ENCODE peak calls at places on chromosomes 1 and 21, in six cellular contexts. N is ascending aorta, P is cardiac fibroblast, B is right atrium auricular region, U is adrenal gland, Z is B cell. I is an unnamed sample.
A peak's percentile ranks its signal among the peaks of the same experiment; 100 is the strongest.

GRCh38 chr1:100921110-100921706 is 25.3 kb downstream of the SLC30A7 start:
- DNase-seq in N (no peak), P (peak; percentile 72), B (no peak), U (no peak), Z (peak; percentile 71), I (no peak)

GRCh38 chr1:22831729-22832413 is 121.2 kb downstream of the EPHB2 start:
- DNase-seq in N (no peak), P (peak; percentile 72), B (no peak), U (peak; percentile 89), Z (no peak), I (no peak)

GRCh38 chr1:44219301-44219626 is 6.0 kb downstream of the DMAP1 start:
- DNase-seq in N (no peak), P (no peak), B (no peak), U (no peak), Z (no peak), I (no peak)

GRCh38 chr21:46468110-46468774 is 9.6 kb downstream of the DIP2A start:
- DNase-seq in N (no peak), P (no peak), B (no peak), U (no peak), Z (no peak), I (no peak)

GRCh38 chr1:92324784-92325183 is 25.9 kb downstream of the RPAP2 start:
- DNase-seq in N (no peak), P (no peak), B (no peak), U (no peak), Z (no peak), I (no peak)

GRCh38 chr1:175885247-175885646 is 141.9 kb upstream of the TNR start:
- DNase-seq in N (no peak), P (peak; percentile 62), B (no peak), U (no peak), Z (no peak), I (no peak)

GRCh38 chr1:160438320-160438918 is 38.1 kb downstream of the VANGL2 start:
- DNase-seq in N (no peak), P (no peak), B (no peak), U (no peak), Z (no peak), I (no peak)

GRCh38 chr1:75203415-75204277 is 69.5 kb downstream of the LHX8 start:
- DNase-seq in N (no peak), P (peak; percentile 63), B (no peak), U (peak; percentile 31), Z (peak; percentile 12), I (peak; percentile 25)

GRCh38 chr1:185672719-185673360 is 61.4 kb upstream of the HMCN1 start:
- DNase-seq in N (no peak), P (no peak), B (no peak), U (peak; percentile 29), Z (no peak), I (no peak)

GRCh38 chr1:152026895-152027294 is 9.9 kb downstream of the S100A11 start:
- DNase-seq in N (no peak), P (peak; percentile 7), B (no peak), U (no peak), Z (no peak), I (no peak)

GRCh38 chr1:51930329-51930728 is 51.8 kb upstream of the NRDC start:
- DNase-seq in N (no peak), P (no peak), B (no peak), U (no peak), Z (no peak), I (no peak)

GRCh38 chr1:206722751-206723499 is 38.2 kb downstream of the MAPKAPK2 start:
- DNase-seq in N (no peak), P (peak; percentile 66), B (no peak), U (no peak), Z (no peak), I (no peak)

GRCh38 chr1:210598135-210598652 is 269.5 kb downstream of the HHAT start:
- DNase-seq in N (peak; percentile 42), P (peak; percentile 85), B (peak; percentile 90), U (peak; percentile 26), Z (no peak), I (no peak)

GRCh38 chr1:177687544-177687943 is 282.3 kb downstream of the SEC16B start:
- DNase-seq in N (no peak), P (no peak), B (no peak), U (no peak), Z (no peak), I (no peak)

GRCh38 chr1:180186831-180187230 is 32.2 kb downstream of the QSOX1 start:
- DNase-seq in N (no peak), P (no peak), B (no peak), U (no peak), Z (no peak), I (no peak)

GRCh38 chr1:183363967-183364366 is 54.2 kb downstream of the NMNAT2 start:
- DNase-seq in N (no peak), P (peak; percentile 61), B (no peak), U (no peak), Z (no peak), I (no peak)

GRCh38 chr1:236342403-236343245 is 51.5 kb upstream of the EDARADD start:
- DNase-seq in N (no peak), P (peak; percentile 20), B (no peak), U (no peak), Z (no peak), I (no peak)

GRCh38 chr1:110686188-110686587 is 11.4 kb upstream of the KCNA3 start:
- DNase-seq in N (no peak), P (no peak), B (no peak), U (no peak), Z (peak; percentile 39), I (no peak)

GRCh38 chr1:204752688-204753040 is 67.1 kb upstream of the LRRN2 start:
- DNase-seq in N (no peak), P (no peak), B (no peak), U (no peak), Z (no peak), I (no peak)

GRCh38 chr1:204754821-204755220 is 69.3 kb upstream of the LRRN2 start:
- DNase-seq in N (no peak), P (no peak), B (no peak), U (no peak), Z (no peak), I (no peak)

GRCh38 chr1:204751480-204751879 is 65.9 kb upstream of the LRRN2 start:
- DNase-seq in N (no peak), P (no peak), B (no peak), U (no peak), Z (no peak), I (no peak)

GRCh38 chr1:204756349-204756748 is 70.8 kb upstream of the LRRN2 start:
- DNase-seq in N (no peak), P (no peak), B (no peak), U (no peak), Z (no peak), I (no peak)

GRCh38 chr1:204751883-204752687 is 66.5 kb upstream of the LRRN2 start:
- DNase-seq in N (no peak), P (no peak), B (no peak), U (no peak), Z (no peak), I (no peak)
- TF ChIP-seq CTCF in N (no peak), P (no peak), B (no peak), U (no peak), Z (no peak), I (no peak)

DNA sequence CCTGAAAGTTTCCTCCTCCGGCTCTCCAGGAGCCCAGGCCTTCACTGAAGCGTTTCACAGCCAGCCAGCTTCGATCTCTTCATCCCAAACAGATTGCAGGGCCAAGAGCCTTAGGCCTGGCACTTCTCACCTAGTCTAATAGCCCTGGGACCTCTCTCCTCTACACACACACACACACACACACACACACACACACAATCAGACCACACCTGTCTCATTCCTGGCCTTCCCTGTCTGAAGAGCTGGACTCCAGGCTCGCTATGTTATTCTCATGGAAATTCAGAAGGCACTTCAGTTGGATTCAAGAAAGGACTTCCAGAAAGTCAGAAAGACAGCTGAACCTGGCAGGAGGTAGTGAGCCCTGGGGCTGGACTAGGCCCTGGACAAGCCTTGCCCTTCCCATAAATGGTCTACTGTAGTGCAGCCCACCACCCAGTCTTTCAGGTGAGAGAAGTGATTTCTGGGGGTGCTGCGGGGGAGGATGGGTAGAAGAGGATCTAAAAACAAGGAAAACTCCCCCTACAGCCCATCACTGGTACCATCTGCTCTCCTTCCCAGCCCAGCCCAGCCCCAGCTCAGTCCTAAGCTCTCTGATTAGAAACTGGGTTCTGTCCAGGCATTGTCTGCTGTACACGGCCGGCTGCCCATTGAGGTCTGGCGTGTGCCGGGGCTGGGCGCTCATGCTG is 2.7 kb downstream of the KIF21B start:
- DNase-seq in N (no peak), P (peak; percentile 52), B (no peak), U (no peak), Z (peak; percentile 57), I (no peak)
- TF ChIP-seq CTCF in N (no peak), P (peak; percentile 37), B (no peak), U (no peak), Z (peak; percentile 50), I (peak; percentile 27)

GRCh38 chr1:46535063-46535462 is 16.4 kb downstream of the KNCN start:
- DNase-seq in N (no peak), P (no peak), B (no peak), U (peak; percentile 62), Z (no peak), I (peak; percentile 69)
- TF ChIP-seq CTCF in N (peak; percentile 23), P (peak; percentile 59), B (no peak), U (peak; percentile 26), Z (peak; percentile 17), I (peak; percentile 51)

GRCh38 chr21:26961704-26962103 is 5.2 kb downstream of the ADAMTS5 start:
- DNase-seq in N (no peak), P (no peak), B (no peak), U (no peak), Z (no peak), I (no peak)
- TF ChIP-seq CTCF in N (peak; percentile 13), P (peak; percentile 16), B (no peak), U (no peak), Z (no peak), I (no peak)

GRCh38 chr1:224106568-224107281 is 7.2 kb upstream of the FBXO28 start:
- DNase-seq in N (no peak), P (peak; percentile 58), B (no peak), U (peak; percentile 9), Z (peak; percentile 18), I (peak; percentile 66)
- TF ChIP-seq CTCF in N (no peak), P (peak; percentile 67), B (no peak), U (no peak), Z (peak; percentile 12), I (peak; percentile 45)

DNA sequence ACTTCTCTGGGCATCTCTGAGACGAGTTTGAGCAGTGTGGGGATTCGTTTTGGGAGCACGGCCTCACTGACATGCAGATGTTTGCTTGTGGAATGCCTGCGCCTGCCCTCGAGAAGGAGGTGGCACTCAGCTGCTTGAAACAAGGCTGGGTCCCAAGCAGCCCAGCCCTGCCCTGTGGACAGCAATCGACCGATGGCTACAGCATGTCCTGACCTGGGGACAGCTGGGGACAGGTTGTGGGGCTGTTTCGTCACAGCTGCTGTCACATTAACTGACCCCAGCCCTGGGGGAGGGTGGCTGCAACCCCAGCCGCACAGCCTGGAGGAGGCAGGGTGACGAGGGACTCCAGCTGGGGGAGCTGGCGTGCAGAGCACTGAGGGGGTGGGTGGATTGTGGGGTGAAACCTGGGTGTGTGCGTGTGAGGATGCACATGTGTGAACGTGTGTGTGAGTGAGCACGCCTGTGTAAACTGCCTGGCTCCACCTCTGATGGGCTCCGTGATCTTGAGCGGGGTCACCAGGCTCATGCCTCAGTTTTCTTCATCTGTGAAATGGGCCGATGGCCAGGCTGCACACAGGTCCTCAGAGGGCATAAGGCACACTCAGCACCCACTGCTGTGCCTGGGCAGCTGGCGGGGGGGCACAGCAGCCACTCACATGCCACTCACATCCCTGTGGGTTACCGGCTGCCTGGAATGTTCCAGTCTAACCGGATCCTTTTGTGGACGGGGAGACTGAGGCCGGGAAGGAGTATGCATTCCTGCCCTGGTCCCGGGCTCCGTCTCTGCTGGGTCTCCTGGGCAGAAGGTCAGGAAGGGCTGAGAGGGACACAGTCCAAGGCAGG is 49.3 kb downstream of the COL18A1 start:
- DNase-seq in N (no peak), P (peak; percentile 33), B (no peak), U (no peak), Z (no peak), I (no peak)
- TF ChIP-seq CTCF in N (no peak), P (no peak), B (no peak), U (no peak), Z (no peak), I (no peak)

GRCh38 chr1:228236744-228237143 is 28.9 kb downstream of the OBSCN start:
- DNase-seq in N (no peak), P (peak; percentile 60), B (no peak), U (peak; percentile 72), Z (no peak), I (no peak)
- TF ChIP-seq CTCF in N (peak; percentile 19), P (peak; percentile 65), B (peak; percentile 25), U (peak; percentile 41), Z (peak; percentile 23), I (peak; percentile 46)